ENCODE peak calls at places on chromosome 12, in six cellular contexts. O is tibial nerve, E is MM.1S, A is heart left ventricle, Y is brain microvascular endothelial cell, V is neural progenitor cell. B is an unnamed sample.

GRCh38 chr12:12582895-12583303 is 20.2 kb upstream of the DUSP16 start:
- DNase-seq in O (no peak), E (no peak), A (no peak), Y (peak; percentile 53), V (no peak), B (no peak)

GRCh38 chr12:52119398-52120254 is 40.1 kb downstream of the SMIM41 start:
- DNase-seq in O (no peak), E (peak; percentile 30), A (no peak), Y (no peak), V (peak; percentile 93), B (peak; percentile 26)

GRCh38 chr12:12776261-12776660 is 9.2 kb upstream of the APOLD1 start:
- DNase-seq in O (no peak), E (peak; percentile 56), A (no peak), Y (no peak), V (no peak), B (no peak)

GRCh38 chr12:11656550-11656949 is 7.1 kb downstream of the ETV6 start:
- DNase-seq in O (no peak), E (no peak), A (no peak), Y (no peak), V (no peak), B (no peak)

GRCh38 chr12:29614926-29615325 is 117.4 kb upstream of the OVCH1 start:
- DNase-seq in O (no peak), E (no peak), A (no peak), Y (no peak), V (no peak), B (no peak)

GRCh38 chr12:124026755-124027745 is 54.0 kb downstream of the ZNF664 start:
- DNase-seq in O (no peak), E (peak; percentile 52), A (peak; percentile 40), Y (peak; percentile 52), V (no peak), B (no peak)

GRCh38 chr12:123998344-123998941 is 25.4 kb downstream of the ZNF664 start:
- DNase-seq in O (no peak), E (no peak), A (no peak), Y (no peak), V (no peak), B (no peak)

GRCh38 chr12:64780531-64781373 is 21.5 kb upstream of the GNS start:
- DNase-seq in O (no peak), E (peak; percentile 61), A (peak; percentile 38), Y (no peak), V (peak; percentile 81), B (no peak)

GRCh38 chr12:74539765-74540526 is 2.3 kb downstream of the ATXN7L3B start:
- DNase-seq in O (no peak), E (peak; percentile 37), A (no peak), Y (no peak), V (peak; percentile 48), B (no peak)

GRCh38 chr12:62966990-62967506 is 32.1 kb upstream of the PPM1H start:
- DNase-seq in O (no peak), E (no peak), A (no peak), Y (no peak), V (no peak), B (no peak)

GRCh38 chr12:57511588-57512325 is 8.6 kb downstream of the DDIT3 start:
- DNase-seq in O (no peak), E (no peak), A (no peak), Y (no peak), V (no peak), B (no peak)

GRCh38 chr12:102956738-102957338 is 636 bp upstream of the ASCL1 start:
- DNase-seq in O (no peak), E (no peak), A (no peak), Y (no peak), V (no peak), B (no peak)

GRCh38 chr12:32544893-32545292 is 134.2 kb upstream of the DNM1L start:
- DNase-seq in O (no peak), E (no peak), A (no peak), Y (no peak), V (no peak), B (no peak)

GRCh38 chr12:4996714-4997113 is 47.0 kb upstream of the KCNA5 start:
- DNase-seq in O (no peak), E (no peak), A (no peak), Y (no peak), V (no peak), B (no peak)

DNA sequence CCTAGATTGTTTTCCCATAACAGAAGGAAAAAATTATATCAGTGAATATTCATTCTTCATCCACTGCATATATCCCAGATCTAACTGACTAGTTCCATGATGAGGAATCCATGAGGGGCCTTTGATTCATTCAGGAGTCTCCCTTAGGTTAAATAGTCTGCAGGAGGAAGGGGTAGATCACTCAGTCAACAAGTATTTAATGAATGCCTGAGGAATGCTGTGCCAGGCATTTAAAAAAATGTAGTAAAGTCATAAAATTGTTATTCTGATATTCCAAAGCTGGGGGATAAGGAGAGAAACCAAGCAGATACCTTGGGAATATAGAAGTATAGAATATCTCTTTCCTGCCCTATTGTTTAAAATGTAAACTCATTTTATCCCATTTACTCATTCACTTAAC is 216.2 kb upstream of the CAND1 start:
- DNase-seq in O (no peak), E (no peak), A (no peak), Y (no peak), V (no peak), B (no peak)
- H3K27ac ChIP-seq in O (no peak overlapping the region), E (no peak overlapping the region), A (no peak overlapping the region), Y (no peak overlapping the region), V (no peak overlapping the region), B (no peak overlapping the region)

GRCh38 chr12:113425960-113426453 is 3.8 kb downstream of the SDSL start:
- DNase-seq in O (no peak), E (no peak), A (no peak), Y (no peak), V (peak; percentile 26), B (no peak)

GRCh38 chr12:113422030-113422900 is at the start of gene SDSL:
- DNase-seq in O (peak; percentile 56), E (peak; percentile 64), A (peak; percentile 74), Y (peak; percentile 69), V (peak; percentile 64), B (no peak)

GRCh38 chr12:113424915-113425823 is 3.0 kb downstream of the SDSL start:
- DNase-seq in O (peak; percentile 56), E (peak; percentile 12), A (peak; percentile 41), Y (peak; percentile 71), V (peak; percentile 52), B (peak; percentile 4)

GRCh38 chr12:113420996-113421595 is 1.1 kb upstream of the SDSL start:
- DNase-seq in O (no peak), E (no peak), A (no peak), Y (no peak), V (no peak), B (no peak)

GRCh38 chr12:113422929-113423669 is 919 bp downstream of the SDSL start:
- DNase-seq in O (no peak), E (no peak), A (no peak), Y (no peak), V (no peak), B (no peak)
- H3K4me3 ChIP-seq in O (peak overlapping the region; percentile 47), E (peak overlapping the region; percentile 73), A (peak overlapping the region; percentile 54), Y (peak overlapping the region; percentile 69), V (no peak overlapping the region), B (no peak overlapping the region)

DNA sequence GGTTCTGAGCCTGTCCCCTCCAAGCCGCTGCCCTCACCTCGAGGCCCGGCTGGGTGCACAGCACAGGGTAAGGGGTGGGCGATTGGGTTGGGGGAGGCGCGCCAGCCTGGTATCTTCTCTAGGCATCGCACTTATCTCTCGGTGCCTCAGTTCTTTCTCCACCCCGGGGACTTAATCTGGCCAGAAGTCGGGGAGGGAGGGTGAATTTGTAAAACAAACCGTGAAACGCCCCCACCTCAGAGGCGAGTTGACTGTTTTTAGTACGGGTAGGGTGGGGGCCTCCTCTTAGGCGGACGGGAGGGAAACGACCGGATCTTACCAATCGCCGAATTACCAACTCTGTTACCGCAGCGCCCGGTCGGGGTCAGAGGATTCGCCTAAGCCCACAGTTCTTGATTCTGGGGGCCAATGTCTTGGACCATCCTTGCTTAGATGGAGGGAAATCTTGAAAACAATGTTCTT is 1.4 kb upstream of the TBX3 start:
- DNase-seq in O (no peak), E (no peak), A (no peak), Y (no peak), V (peak; percentile 41), B (no peak)
- H3K27ac ChIP-seq in O (no peak overlapping the region), E (no peak overlapping the region), A (no peak overlapping the region), Y (no peak overlapping the region), V (no peak overlapping the region), B (no peak overlapping the region)

DNA sequence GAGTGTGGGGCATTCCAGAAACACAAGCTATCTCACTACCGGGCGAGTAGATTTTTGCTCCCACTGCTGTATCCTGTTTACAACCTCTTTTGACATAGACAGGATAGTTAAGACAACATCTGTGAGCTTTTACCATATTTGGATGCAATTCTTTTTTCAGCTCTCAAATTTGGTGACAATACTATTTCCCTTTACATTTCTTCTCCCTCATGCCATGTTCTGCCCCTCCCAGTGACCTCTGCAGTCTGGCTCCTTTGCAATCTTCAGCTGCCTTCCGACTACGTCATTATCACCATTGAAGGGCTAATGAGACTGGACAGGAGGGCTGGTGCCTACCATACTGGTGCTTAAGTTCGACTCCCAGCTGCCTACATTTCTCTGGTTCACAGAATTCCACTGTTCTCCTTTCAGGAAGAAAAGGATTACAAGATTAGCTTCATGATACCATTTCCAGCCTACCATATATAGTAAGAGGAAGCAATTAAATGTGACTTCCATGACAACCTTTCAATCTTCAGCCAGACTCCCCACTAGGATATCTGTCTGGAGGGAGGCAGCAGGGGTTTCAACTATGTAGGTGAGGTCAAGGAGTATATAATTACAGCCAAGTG is 251.6 kb downstream of the PHLDA1 start:
- DNase-seq in O (no peak), E (no peak), A (no peak), Y (no peak), V (peak; percentile 57), B (no peak)
- H3K4me3 ChIP-seq in O (no peak overlapping the region), E (no peak overlapping the region), A (no peak overlapping the region), Y (no peak overlapping the region), V (no peak overlapping the region), B (no peak overlapping the region)

GRCh38 chr12:89839427-89839826 is 130.8 kb upstream of the ATP2B1 start:
- DNase-seq in O (no peak), E (no peak), A (no peak), Y (no peak), V (no peak), B (no peak)
- H3K27ac ChIP-seq in O (no peak overlapping the region), E (no peak overlapping the region), A (no peak overlapping the region), Y (no peak overlapping the region), V (no peak overlapping the region), B (no peak overlapping the region)

DNA sequence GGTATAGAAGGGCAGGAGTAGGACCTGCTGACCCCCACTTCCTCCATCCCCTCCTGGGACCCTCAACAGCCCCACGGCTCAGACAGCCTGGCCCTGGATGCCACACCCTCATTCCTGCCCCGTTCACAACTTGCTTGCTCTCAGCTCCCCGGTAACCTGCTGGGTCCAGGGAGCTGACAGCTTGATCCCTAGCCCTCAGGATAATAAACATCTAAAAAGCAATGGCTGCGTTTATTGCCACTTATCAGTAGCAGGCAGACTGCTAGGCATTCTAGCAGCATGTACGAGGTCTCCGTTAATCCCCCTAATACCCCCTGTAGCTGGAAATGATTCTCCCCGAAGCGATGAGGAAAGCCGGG is 24.3 kb upstream of the RPLP0 start:
- DNase-seq in O (no peak), E (no peak), A (no peak), Y (no peak), V (peak; percentile 73), B (no peak)
- H3K4me3 ChIP-seq in O (peak overlapping the region; percentile 27), E (peak overlapping the region; percentile 57), A (no peak overlapping the region), Y (no peak overlapping the region), V (no peak overlapping the region), B (no peak overlapping the region)

B was measured in effector memory CD4-positive, alpha-beta T cell.